ENCODE peak calls at places on chromosomes 12 and 14, in eight cellular contexts. Y, N, V, P, D, H, J and W are unnamed samples.
A peak's percentile ranks its signal among the peaks of the same experiment; 100 is the strongest.

GRCh38 chr12:52049688-52050087 is 1.6 kb upstream of the NR4A1 start:
- DNase-seq in P (no peak), N (no peak), Y (no peak), H (no peak), V (no peak), J (no peak), D (no peak), W (no peak)

GRCh38 chr12:122951979-122952892 is 14.0 kb downstream of the ABCB9 start:
- DNase-seq in D (peak; percentile 84), H (peak; percentile 83), J (peak; percentile 92), V (peak; percentile 84), P (peak; percentile 78), Y (peak; percentile 77), N (peak; percentile 79), W (peak; percentile 93)

GRCh38 chr12:109998241-109998903 is 858 bp upstream of the ANKRD13A start:
- DNase-seq in Y (no peak), J (no peak), D (no peak), N (no peak), V (no peak), P (peak; percentile 14), H (no peak), W (no peak)

GRCh38 chr12:73057428-73057827 is 785.3 kb downstream of the TRHDE start:
- DNase-seq in Y (no peak), D (no peak), V (no peak), H (no peak), P (no peak), J (no peak), N (peak; percentile 6), W (peak; percentile 58)

GRCh38 chr12:50088577-50089335 is 3.6 kb downstream of the SMARCD1 start:
- DNase-seq in H (peak; percentile 55), J (peak; percentile 86), N (peak; percentile 80), D (no peak), V (peak; percentile 68), P (peak; percentile 54), Y (peak; percentile 66), W (peak; percentile 13)

GRCh38 chr12:71755146-71755892 is 656 bp downstream of the RAB21 start:
- DNase-seq in J (peak; percentile 67), D (peak; percentile 48), N (peak; percentile 41), P (peak; percentile 59), H (peak; percentile 55), V (peak; percentile 46), Y (peak; percentile 47), W (no peak)

GRCh38 chr14:72646861-72647528 is 246.9 kb downstream of the DPF3 start:
- DNase-seq in V (no peak), D (no peak), P (no peak), N (no peak), Y (no peak), H (no peak), J (no peak), W (no peak)

GRCh38 chr12:120314220-120314619 is 12.1 kb downstream of the SIRT4 start:
- DNase-seq in P (no peak), N (peak; percentile 51), H (no peak), V (no peak), Y (no peak), D (no peak), J (no peak), W (peak; percentile 4)

GRCh38 chr12:45189766-45190403 is 26.0 kb upstream of the ANO6 start:
- DNase-seq in D (no peak), H (no peak), J (no peak), P (no peak), N (no peak), Y (no peak), V (no peak), W (no peak)

GRCh38 chr12:120468271-120468845 is 1.2 kb downstream of the SRSF9 start:
- DNase-seq in J (peak; percentile 53), P (peak; percentile 29), N (peak; percentile 55), Y (peak; percentile 41), D (no peak), H (peak; percentile 69), V (peak; percentile 44), W (peak; percentile 82)

GRCh38 chr14:85316701-85317100 is 213.2 kb upstream of the FLRT2 start:
- DNase-seq in D (no peak), J (no peak), Y (no peak), H (no peak), V (no peak), P (no peak), N (no peak), W (no peak)

GRCh38 chr14:47276931-47277330 is 398.5 kb downstream of the MDGA2 start:
- DNase-seq in P (no peak), H (no peak), N (no peak), J (no peak), Y (no peak), V (no peak), D (no peak), W (no peak)

GRCh38 chr12:80551897-80552296 is 107.9 kb downstream of the PTPRQ start:
- DNase-seq in P (peak; percentile 64), Y (no peak), D (no peak), V (no peak), H (no peak), N (peak; percentile 67), J (no peak), W (no peak)

GRCh38 chr14:20658246-20658645 is 16.8 kb upstream of the OR6S1 start:
- DNase-seq in P (no peak), N (no peak), Y (no peak), D (no peak), H (no peak), J (no peak), V (no peak), W (peak; percentile 45)

GRCh38 chr12:16955083-16955657 is 349.2 kb upstream of the LMO3 start:
- DNase-seq in V (no peak), N (peak; percentile 62), H (no peak), Y (no peak), J (no peak), P (no peak), D (no peak), W (no peak)

GRCh38 chr12:2372735-2373134 is 319.9 kb downstream of the CACNA1C start:
- DNase-seq in P (no peak), H (no peak), Y (no peak), N (no peak), D (peak; percentile 74), V (no peak), J (no peak), W (no peak)

GRCh38 chr14:58747181-58747580 is 109.4 kb downstream of the DACT1 start:
- DNase-seq in H (peak; percentile 71), V (no peak), P (peak; percentile 43), D (peak; percentile 38), Y (peak; percentile 27), N (peak; percentile 64), J (peak; percentile 61), W (no peak)

DNA sequence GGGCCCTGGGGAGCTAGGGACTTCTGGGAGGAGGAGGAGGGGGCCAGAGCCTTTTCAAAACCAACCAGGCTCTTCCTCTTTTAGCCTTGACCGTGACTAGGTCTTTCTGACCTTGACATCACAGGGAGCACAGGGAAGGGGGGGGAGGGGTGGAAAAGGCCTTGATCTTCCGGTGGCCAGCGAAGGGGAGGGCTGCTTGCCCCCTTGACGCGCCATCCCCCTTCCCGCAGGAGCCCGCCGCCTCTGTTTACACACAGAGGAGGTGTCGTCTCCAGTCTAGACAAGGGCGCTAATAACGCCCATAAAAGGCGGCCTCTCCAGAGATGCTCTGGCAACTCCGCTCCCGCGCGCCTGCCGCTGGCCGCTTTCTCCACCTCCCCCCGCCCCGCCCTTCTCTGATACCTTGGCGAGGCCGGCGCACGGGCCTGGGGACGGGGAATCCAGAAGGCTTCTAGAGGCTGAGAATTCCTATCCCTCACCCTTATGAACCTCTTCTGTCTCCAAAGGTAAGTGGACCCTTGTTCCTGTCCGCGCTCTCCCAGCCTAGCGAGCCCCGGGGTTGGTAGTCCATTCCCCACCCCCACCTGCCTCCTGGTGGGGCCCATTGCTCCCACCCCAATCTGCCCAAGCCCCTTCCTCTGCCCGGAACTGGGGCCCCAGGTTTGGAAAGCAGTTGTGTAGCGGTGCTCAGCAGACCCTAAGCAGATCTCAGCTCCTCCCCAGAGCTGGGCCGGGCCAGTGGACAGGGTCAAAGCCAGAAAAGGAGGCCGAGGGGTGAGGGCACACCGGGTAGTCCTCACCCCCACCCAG is 4.9 kb upstream of the HOXC12 start:
- DNase-seq in J (no peak), D (no peak), H (no peak), Y (no peak), P (no peak), N (no peak), V (no peak), W (no peak)
- H3K4me1 ChIP-seq in J (peaks cover 3% of the 10 kb centered on the region), D (peaks cover 9% of the 10 kb centered on the region), H (no peaks in the 10 kb centered on the region), Y (peaks cover 8% of the 10 kb centered on the region), P (no peaks in the 10 kb centered on the region), N (peaks cover 14% of the 10 kb centered on the region), V (peaks cover 40% of the 10 kb centered on the region), W (peaks cover under 1% of the 10 kb centered on the region)

DNA sequence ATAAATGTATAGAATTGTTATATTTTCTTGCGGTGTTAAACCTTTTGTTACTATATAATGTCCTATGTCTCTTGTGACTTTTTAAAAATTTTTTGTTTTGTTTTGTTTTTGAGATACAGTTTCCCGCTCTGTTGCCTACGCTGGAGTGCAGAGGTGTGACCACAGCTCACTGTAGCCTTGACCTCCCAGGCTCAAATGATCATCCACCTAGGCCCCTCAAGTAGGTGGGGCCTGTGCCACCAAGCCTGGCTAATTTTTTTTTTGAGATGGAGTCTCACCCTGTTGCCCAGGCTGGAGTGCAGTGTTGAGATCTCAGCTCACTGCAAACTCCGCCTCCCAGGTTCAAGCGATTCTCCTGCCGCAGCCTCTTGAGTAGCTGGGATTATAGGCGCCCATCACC is 26.5 kb upstream of the RCOR1 start:
- DNase-seq in V (no peak), J (no peak), Y (no peak), D (no peak), N (no peak), H (no peak), P (no peak), W (no peak)
- TF ChIP-seq POLR2A in V (no peak), J (no peak), Y (no peak), D (no peak), N (no peak), H (no peak), P (no peak), W (no peak)

DNA sequence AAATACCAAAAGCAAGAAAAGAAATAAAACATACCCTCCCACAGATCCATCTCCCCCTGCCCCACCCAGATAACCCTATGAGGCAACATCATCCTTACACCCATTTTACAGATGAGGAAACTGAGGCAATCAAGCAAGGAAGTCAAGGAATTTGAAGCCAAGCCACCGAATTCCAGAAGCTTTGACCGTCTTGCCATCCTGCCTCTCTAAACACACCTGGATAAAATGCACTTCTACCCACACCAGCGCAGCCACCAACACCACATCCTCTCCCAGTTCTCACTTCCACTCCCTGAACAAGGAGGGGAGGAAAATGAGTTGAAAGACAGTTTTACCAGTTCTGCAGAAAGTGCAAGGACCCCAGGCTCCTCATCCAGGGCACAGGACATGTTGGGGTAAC is 13.6 kb downstream of the CMKLR1 start:
- DNase-seq in J (no peak), Y (no peak), D (no peak), P (no peak), H (no peak), V (no peak), N (no peak), W (peak; percentile 51)
- H3K4me1 ChIP-seq in J (no peaks in the 10 kb centered on the region), Y (peaks cover 12% of the 10 kb centered on the region), D (peaks cover 27% of the 10 kb centered on the region), P (no peaks in the 10 kb centered on the region), H (peaks cover 12% of the 10 kb centered on the region), V (peaks cover 7% of the 10 kb centered on the region), N (no peaks in the 10 kb centered on the region), W (no peaks in the 10 kb centered on the region)

DNA sequence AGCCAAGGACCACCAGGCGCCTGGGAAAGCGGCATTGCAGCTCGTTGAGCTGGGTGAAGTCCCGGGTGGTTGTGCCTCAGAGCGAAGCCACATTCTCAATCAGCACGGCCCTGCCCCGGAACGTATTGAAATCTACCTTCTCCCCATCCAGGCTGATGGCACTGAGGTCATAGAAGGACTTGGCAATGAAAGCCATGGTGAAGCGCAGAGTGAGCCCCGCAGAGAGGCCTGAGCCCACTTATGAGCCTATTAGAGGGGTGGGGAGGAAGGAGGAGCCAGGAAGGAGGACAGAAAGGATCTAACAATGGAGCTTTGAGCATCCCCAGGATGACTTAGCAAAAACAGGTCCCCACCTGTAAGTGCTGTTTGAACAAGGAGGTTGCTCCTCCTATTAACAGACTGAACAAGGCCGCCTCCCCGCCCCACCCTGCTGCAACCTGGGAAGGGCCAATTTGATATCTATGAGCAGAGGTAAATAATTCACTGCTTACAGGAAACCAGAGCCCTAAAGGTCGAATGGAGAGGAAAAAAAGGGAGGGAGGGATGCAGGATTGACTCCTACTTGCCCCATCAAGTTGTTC is at the start of gene GPX2:
- DNase-seq in D (no peak), N (peak; percentile 94), Y (no peak), J (peak; percentile 88), V (peak; percentile 84), P (no peak), H (peak; percentile 44), W (peak; percentile 59)
- TF ChIP-seq POLR2A in D (no peak), N (peak; percentile 82), Y (no peak), J (peak; percentile 70), V (no peak), P (no peak), H (no peak), W (no peak)